ENCODE peak calls at places on chromosomes 11 and 22, in six cellular contexts. J is right cardiac atrium; L is fibroblast of lung; Q is SK-N-SH; M is CD8-positive, alpha-beta T cell; F is Peyer's patch. B is an unnamed sample. For H3K9me3, the result is how much of the 10 kb centered on the place peaks cover.

GRCh38 chr11:67418476-67419281 is 3.2 kb downstream of the CARNS1 start:
- DNase-seq in M (no peak), L (no peak), F (peak), Q (no peak), J (peak), B (no peak)

GRCh38 chr11:86395061-86395551 is 20.4 kb downstream of the CCDC81 start:
- DNase-seq in J (no peak), L (peak), Q (no peak), M (no peak), F (no peak), B (no peak)

GRCh38 chr11:128483211-128483788 is 104.1 kb downstream of the ETS1 start:
- DNase-seq in Q (no peak), J (no peak), F (no peak), M (no peak), L (no peak), B (no peak)

GRCh38 chr11:554824-555499 is 5.6 kb downstream of the LMNTD2 start:
- DNase-seq in J (peak), F (peak), L (peak), Q (peak), M (peak), B (peak)

GRCh38 chr22:37979782-37980181 is 4.6 kb downstream of the SOX10 start:
- DNase-seq in M (no peak), F (no peak), Q (no peak), J (peak), L (no peak), B (no peak)

GRCh38 chr11:46367244-46367915 is 14.1 kb upstream of the MDK start:
- DNase-seq in L (peak), M (peak), F (peak), J (peak), Q (peak), B (peak)

GRCh38 chr11:102733232-102733875 is 8.6 kb upstream of the MMP8 start:
- DNase-seq in M (no peak), F (no peak), J (peak), L (peak), Q (peak), B (peak)

GRCh38 chr22:33006220-33006954 is 51.8 kb downstream of the SYN3 start:
- DNase-seq in Q (no peak), M (no peak), J (no peak), F (no peak), L (no peak), B (no peak)

GRCh38 chr22:22527312-22527711 is 7.2 kb upstream of the ZNF280A start:
- DNase-seq in L (no peak), M (no peak), J (no peak), F (no peak), Q (no peak), B (no peak)

GRCh38 chr11:94583885-94584500 is 16.8 kb downstream of the PIWIL4 start:
- DNase-seq in Q (no peak), J (no peak), M (no peak), L (no peak), F (no peak), B (no peak)

GRCh38 chr11:17542249-17542648 is 2.0 kb downstream of the USH1C start:
- DNase-seq in J (no peak), M (no peak), F (no peak), Q (no peak), L (no peak), B (no peak)

GRCh38 chr11:4982678-4983077 is 12.0 kb upstream of the OR51L1 start:
- DNase-seq in F (no peak), L (no peak), J (no peak), Q (no peak), M (no peak), B (no peak)

GRCh38 chr11:14308114-14308896 is 50.7 kb downstream of the RRAS2 start:
- DNase-seq in Q (peak), J (no peak), L (peak), M (no peak), F (no peak), B (no peak)

GRCh38 chr11:62601364-62602140 is at the start of gene MTA2:
- DNase-seq in J (peak), Q (peak), M (peak), L (peak), F (peak), B (peak)

GRCh38 chr22:30279389-30279788 is 9.9 kb downstream of the CASTOR1 start:
- DNase-seq in Q (no peak), L (no peak), F (no peak), M (no peak), J (peak), B (no peak)

GRCh38 chr11:120912504-120912903 is 111.4 kb upstream of the TBCEL start:
- DNase-seq in M (no peak), J (no peak), Q (peak), L (peak), F (no peak), B (no peak)

GRCh38 chr11:111922803-111923202 is 4.1 kb downstream of the C11orf52 start:
- DNase-seq in J (no peak), F (no peak), M (no peak), L (peak), Q (no peak), B (no peak)

GRCh38 chr11:74446445-74446844 is 20.9 kb downstream of the KCNE3 start:
- DNase-seq in J (no peak), F (no peak), L (no peak), M (no peak), Q (peak), B (peak)

GRCh38 chr11:74442601-74443000 is 24.7 kb downstream of the KCNE3 start:
- DNase-seq in M (no peak), L (peak), J (no peak), Q (no peak), F (no peak), B (no peak)

GRCh38 chr11:74447720-74448119 is 19.6 kb downstream of the KCNE3 start:
- DNase-seq in J (no peak), Q (no peak), M (no peak), L (no peak), F (no peak), B (no peak)

GRCh38 chr11:74444173-74444832 is 23.0 kb downstream of the KCNE3 start:
- DNase-seq in F (no peak), M (no peak), J (no peak), L (no peak), Q (no peak), B (no peak)

GRCh38 chr11:74443071-74443864 is 24.1 kb downstream of the KCNE3 start:
- DNase-seq in M (no peak), J (no peak), Q (no peak), L (peak), F (no peak), B (peak)
- H3K9me3 ChIP-seq in M (under half), J (under half), Q (under half), L (under half), F (under half), B (under half)

GRCh38 chr11:91394073-91394717 is 830.4 kb upstream of the FAT3 start:
- DNase-seq in Q (peak), M (no peak), L (no peak), F (no peak), J (no peak), B (peak)

GRCh38 chr11:91394718-91395414 is 829.8 kb upstream of the FAT3 start:
- DNase-seq in M (no peak), L (no peak), Q (peak), J (no peak), F (no peak), B (peak)

GRCh38 chr11:91397134-91397468 is 827.5 kb upstream of the FAT3 start:
- DNase-seq in M (no peak), Q (no peak), F (no peak), L (no peak), J (no peak), B (no peak)

GRCh38 chr11:91396243-91397133 is 828.1 kb upstream of the FAT3 start:
- DNase-seq in F (no peak), Q (no peak), J (no peak), L (peak), M (no peak), B (no peak)
- H3K9me3 ChIP-seq in F (under half), Q (under half), J (under half), L (under half), M (under half), B (under half)

GRCh38 chr11:73989156-73989555 is 6.5 kb upstream of the UCP2 start:
- DNase-seq in L (no peak), J (no peak), M (no peak), F (no peak), Q (no peak), B (no peak)
- H3K9me3 ChIP-seq in L (under half), J (under half), M (under half), F (under half), Q (under half), B (under half)

GRCh38 chr22:48603621-48604320 is 1223.9 kb downstream of the BRD1 start:
- DNase-seq in L (no peak), J (no peak), F (no peak), Q (no peak), M (no peak), B (no peak)

GRCh38 chr22:48602805-48603518 is 1224.7 kb downstream of the BRD1 start:
- DNase-seq in L (no peak), J (peak), M (no peak), F (no peak), Q (no peak), B (no peak)

GRCh38 chr22:48599346-48599745 is 1228.3 kb downstream of the BRD1 start:
- DNase-seq in Q (no peak), L (no peak), F (no peak), M (no peak), J (no peak), B (no peak)

GRCh38 chr22:48600171-48600570 is 1227.5 kb downstream of the BRD1 start:
- DNase-seq in M (no peak), L (no peak), F (no peak), Q (no peak), J (no peak), B (no peak)

GRCh38 chr22:48600681-48601080 is 1227.0 kb downstream of the BRD1 start:
- DNase-seq in L (no peak), J (peak), F (no peak), M (no peak), Q (no peak), B (no peak)
- H3K9me3 ChIP-seq in L (under half), J (under half), F (under half), M (under half), Q (under half), B (under half)

GRCh38 chr22:27327497-27327896 is 474.1 kb downstream of the MN1 start:
- DNase-seq in J (no peak), F (no peak), M (no peak), L (no peak), Q (no peak), B (no peak)
- H3K9me3 ChIP-seq in J (under half), F (under half), M (under half), L (under half), Q (under half), B (under half)